ENCODE peak calls at places on chromosomes 5 and 9, in nine cellular contexts. O is CD4-positive, alpha-beta T cell; W is stomach; L is CD4-positive, CD25-positive, alpha-beta regulatory T cell; M is WERI-Rb-1; D is right atrium auricular region; S is IMR-90; P is tibial artery; Y is upper lobe of right lung. T is an unnamed sample.

GRCh38 chr9:81470864-81471263 is 218.5 kb downstream of the TLE1 start:
- DNase-seq in W (no peak), S (no peak), M (no peak), D (no peak), O (no peak), L (no peak), P (no peak), Y (no peak), T (no peak)

GRCh38 chr9:130759738-130760137 is 66.2 kb downstream of the EXOSC2 start:
- DNase-seq in M (no peak), D (no peak), Y (no peak), L (no peak), P (no peak), S (no peak), O (no peak), W (no peak), T (no peak)

GRCh38 chr5:87099246-87099914 is 168.3 kb upstream of the RASA1 start:
- DNase-seq in M (peak; percentile 16), S (no peak), L (no peak), O (no peak), Y (no peak), W (no peak), P (no peak), D (no peak), T (no peak)

GRCh38 chr5:36438765-36439501 is 137.2 kb upstream of the RANBP3L start:
- DNase-seq in W (no peak), D (no peak), O (no peak), L (no peak), Y (no peak), M (no peak), P (no peak), S (no peak), T (no peak)

GRCh38 chr5:176621661-176622079 is 8.7 kb downstream of the SNCB start:
- DNase-seq in L (no peak), S (peak; percentile 29), D (no peak), W (no peak), Y (no peak), M (peak; percentile 85), O (no peak), P (no peak), T (no peak)

GRCh38 chr5:127243011-127243410 is 47.6 kb upstream of the MEGF10 start:
- DNase-seq in W (no peak), M (no peak), D (no peak), Y (no peak), O (no peak), S (no peak), L (no peak), P (no peak), T (no peak)

GRCh38 chr5:74412064-74412463 is 228.5 kb downstream of the ENC1 start:
- DNase-seq in D (no peak), Y (no peak), L (no peak), P (no peak), O (no peak), M (peak; percentile 91), W (no peak), S (no peak), T (no peak)

GRCh38 chr9:71897573-71897972 is 13.4 kb downstream of the ABHD17B start:
- DNase-seq in Y (no peak), L (no peak), P (no peak), M (no peak), D (no peak), S (no peak), O (no peak), W (no peak), T (no peak)

GRCh38 chr9:113985968-113986585 is 92.0 kb downstream of the AMBP start:
- DNase-seq in L (no peak), O (no peak), M (no peak), S (peak; percentile 41), D (no peak), W (no peak), P (no peak), Y (no peak), T (no peak)

GRCh38 chr9:114091711-114092110 is 7.4 kb downstream of the KIF12 start:
- DNase-seq in L (no peak), Y (peak; percentile 48), W (no peak), O (no peak), M (no peak), S (no peak), D (no peak), P (peak; percentile 8), T (no peak)

GRCh38 chr9:135345775-135346433 is 133.7 kb upstream of the PPP1R26 start:
- DNase-seq in M (no peak), L (no peak), Y (no peak), S (no peak), W (no peak), P (no peak), D (no peak), O (no peak), T (no peak)

GRCh38 chr5:112971285-112971684 is 5.3 kb upstream of the DCP2 start:
- DNase-seq in Y (no peak), O (no peak), S (no peak), M (no peak), P (no peak), L (no peak), W (no peak), D (no peak), T (no peak)

GRCh38 chr5:106121972-106122605 is 1548.6 kb downstream of the EFNA5 start:
- DNase-seq in M (peak; percentile 37), W (peak; percentile 31), O (no peak), S (peak; percentile 4), Y (peak; percentile 66), L (no peak), P (no peak), D (no peak), T (no peak)

GRCh38 chr5:77638763-77639451 is 394 bp upstream of the OTP start:
- DNase-seq in Y (no peak), W (no peak), M (no peak), O (no peak), P (no peak), S (no peak), L (no peak), D (no peak), T (no peak)

GRCh38 chr5:141319202-141319601 is 1.4 kb downstream of the TAF7 start:
- DNase-seq in O (no peak), L (no peak), Y (no peak), M (no peak), S (no peak), P (no peak), D (no peak), W (no peak), T (no peak)

GRCh38 chr5:141319699-141320098 is 885 bp downstream of the TAF7 start:
- DNase-seq in M (no peak), Y (no peak), L (no peak), W (no peak), P (no peak), S (no peak), D (no peak), O (no peak), T (no peak)

DNA sequence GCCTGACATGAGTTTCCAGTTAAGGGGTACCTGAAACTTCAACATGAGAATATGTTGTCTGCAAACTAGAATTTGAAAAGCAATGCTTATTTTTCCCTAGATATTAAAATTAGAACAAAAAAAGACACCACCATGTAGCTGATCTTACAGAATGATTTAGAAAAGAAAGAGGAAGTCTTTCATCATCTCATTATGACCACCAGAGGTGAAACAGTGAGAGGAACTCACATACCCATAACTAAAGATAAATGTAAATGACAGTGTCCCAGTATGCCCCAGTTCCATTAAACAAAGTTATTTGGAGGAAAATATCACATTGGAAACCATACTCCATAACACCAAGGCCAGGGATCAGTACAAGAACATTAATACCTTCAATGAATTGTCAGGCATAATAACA is 6.9 kb downstream of the TAF7 start:
- DNase-seq in M (no peak), W (no peak), D (no peak), Y (no peak), L (no peak), O (no peak), S (no peak), P (no peak), T (no peak)
- H3K9me3 ChIP-seq in M (peaks cover 11% of the 10 kb centered on the region), W (peaks cover 100% of the 10 kb centered on the region), D (peaks cover 98% of the 10 kb centered on the region), Y (peaks cover 81% of the 10 kb centered on the region), L (peaks cover 74% of the 10 kb centered on the region), O (peaks cover 87% of the 10 kb centered on the region), S (peaks cover 42% of the 10 kb centered on the region), P (peaks cover 73% of the 10 kb centered on the region), T (peaks cover 21% of the 10 kb centered on the region)

DNA sequence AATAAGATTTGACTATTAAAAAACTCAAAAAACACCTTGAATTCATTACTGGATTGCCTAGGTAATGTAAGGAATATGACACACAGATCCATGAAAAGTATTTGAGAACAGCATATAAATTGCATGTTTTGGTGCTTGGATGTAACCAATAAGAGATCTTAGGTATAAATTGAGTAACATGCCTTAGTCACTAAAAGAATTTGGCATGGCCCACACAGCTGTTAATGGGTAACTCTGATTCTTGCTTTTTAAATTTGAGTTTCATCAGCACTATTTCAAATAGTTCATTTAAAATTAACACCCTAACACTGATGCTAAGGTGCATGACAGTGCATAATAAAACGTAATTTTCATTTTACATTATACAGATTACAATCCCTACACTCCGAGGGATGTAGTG is 779.3 kb upstream of the WWC1 start:
- DNase-seq in P (no peak), D (no peak), W (no peak), O (no peak), Y (no peak), S (no peak), L (no peak), M (no peak), T (no peak)
- H3K9me3 ChIP-seq in P (no peaks in the 10 kb centered on the region), D (no peaks in the 10 kb centered on the region), W (peaks cover 3% of the 10 kb centered on the region), O (no peaks in the 10 kb centered on the region), Y (no peaks in the 10 kb centered on the region), S (no peaks in the 10 kb centered on the region), L (no peaks in the 10 kb centered on the region), M (no peaks in the 10 kb centered on the region), T (no peaks in the 10 kb centered on the region)

DNA sequence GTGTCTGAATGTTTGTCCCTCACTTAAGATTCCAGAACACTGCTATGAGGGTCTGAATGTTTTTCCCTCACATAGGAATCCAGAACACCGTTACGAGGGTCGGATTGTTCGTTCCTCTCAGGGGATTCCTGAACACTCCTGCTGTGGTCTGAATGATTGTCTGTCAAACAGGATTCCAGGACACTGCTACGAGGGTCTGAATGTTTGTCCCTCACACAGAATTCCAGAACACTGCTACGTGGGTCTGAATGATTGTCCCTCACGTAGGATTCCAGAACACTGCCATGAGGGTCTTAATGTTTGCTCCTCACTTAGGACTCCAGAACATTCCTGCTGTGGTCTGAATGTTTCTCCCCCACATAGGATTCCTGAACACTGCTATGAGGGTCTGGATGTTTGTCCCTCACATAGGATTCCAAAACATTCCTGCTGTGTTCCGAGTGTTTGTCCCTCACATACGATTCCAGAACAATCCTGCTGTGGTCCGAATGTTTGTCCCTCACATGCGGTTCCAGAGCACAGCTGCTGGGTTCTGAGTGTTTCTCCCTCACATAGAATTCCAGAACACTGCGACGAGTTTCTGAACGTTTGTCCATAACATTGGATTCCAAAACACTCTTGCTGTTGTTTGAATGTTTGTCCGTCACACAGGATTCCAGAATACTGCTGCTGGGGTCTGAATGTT is 199.5 kb downstream of the FOXD4L6 start:
- DNase-seq in M (no peak), L (no peak), S (no peak), W (no peak), Y (no peak), O (no peak), P (no peak), D (peak; percentile 49), T (no peak)
- H3K9me3 ChIP-seq in M (peaks cover 9% of the 10 kb centered on the region), L (peaks cover 47% of the 10 kb centered on the region), S (peaks cover 52% of the 10 kb centered on the region), W (peaks cover 95% of the 10 kb centered on the region), Y (peaks cover 64% of the 10 kb centered on the region), O (peaks cover 73% of the 10 kb centered on the region), P (peaks cover 81% of the 10 kb centered on the region), D (peaks cover 67% of the 10 kb centered on the region), T (peaks cover 53% of the 10 kb centered on the region)

DNA sequence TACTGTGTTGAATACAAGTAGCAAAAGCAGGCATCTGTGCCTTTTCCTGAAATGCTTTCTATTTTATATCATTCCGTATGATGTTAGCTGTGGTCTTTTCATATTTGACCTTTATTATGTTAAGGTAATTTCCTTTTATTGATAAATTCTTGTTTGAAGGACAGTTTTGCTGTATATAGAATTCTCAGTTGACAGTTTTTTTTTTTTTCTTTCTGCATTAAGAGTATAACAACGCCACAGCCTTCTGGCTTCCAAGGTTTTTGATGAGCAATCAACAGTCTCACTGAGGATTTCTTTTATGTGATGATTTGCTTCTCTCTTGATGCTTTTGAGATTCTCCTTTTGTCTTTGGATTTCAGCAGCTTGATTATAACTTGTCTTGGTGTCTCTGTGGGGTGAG is 23.6 kb downstream of the ZNF483 start:
- DNase-seq in O (no peak), Y (no peak), D (no peak), S (no peak), M (no peak), L (no peak), P (no peak), W (no peak), T (no peak)
- H3K9me3 ChIP-seq in O (peaks cover 84% of the 10 kb centered on the region), Y (peaks cover 93% of the 10 kb centered on the region), D (peaks cover 100% of the 10 kb centered on the region), S (peaks cover 57% of the 10 kb centered on the region), M (peaks cover 28% of the 10 kb centered on the region), L (peaks cover 91% of the 10 kb centered on the region), P (peaks cover 69% of the 10 kb centered on the region), W (peaks cover 97% of the 10 kb centered on the region), T (peaks cover 34% of the 10 kb centered on the region)